ENCODE peak calls at places on chromosomes 2 and 18, in seven cellular contexts. Q, T, D, X, N, U and M are unnamed samples.

GRCh38 chr2:189709761-189710160 is 35.3 kb downstream of the ANKAR start:
- DNase-seq in T (no peak), N (no peak), D (no peak), U (no peak), X (no peak), Q (no peak), M (no peak)

GRCh38 chr2:67234443-67234842 is 162.7 kb upstream of the ETAA1 start:
- DNase-seq in X (peak; percentile 4), T (no peak), N (no peak), Q (peak; percentile 22), U (no peak), D (peak; percentile 79), M (peak; percentile 16)

GRCh38 chr2:238916875-238917590 is 69.1 kb downstream of the TWIST2 start:
- DNase-seq in N (no peak), U (no peak), X (no peak), D (no peak), T (no peak), Q (no peak), M (no peak)

GRCh38 chr2:151437630-151438029 is 27.9 kb downstream of the RIF1 start:
- DNase-seq in D (peak; percentile 55), X (peak; percentile 3), T (no peak), Q (peak; percentile 18), N (no peak), U (no peak), M (peak; percentile 32)

GRCh38 chr2:195495356-195495755 is 161.7 kb upstream of the SLC39A10 start:
- DNase-seq in N (no peak), X (no peak), T (no peak), Q (no peak), U (no peak), D (no peak), M (no peak)

GRCh38 chr2:239731998-239732665 is 293.0 kb downstream of the NDUFA10 start:
- DNase-seq in T (no peak), U (no peak), D (no peak), Q (no peak), N (no peak), X (no peak), M (no peak)

GRCh38 chr18:22694954-22695353 is 238.2 kb upstream of the RBBP8 start:
- DNase-seq in U (no peak), X (no peak), D (peak; percentile 94), N (no peak), T (no peak), Q (peak; percentile 57), M (peak; percentile 95)

GRCh38 chr18:25561923-25562322 is 210.0 kb upstream of the ZNF521 start:
- DNase-seq in D (peak; percentile 47), U (no peak), Q (peak; percentile 40), N (peak; percentile 26), X (peak; percentile 21), T (peak; percentile 44), M (peak; percentile 37)

GRCh38 chr2:222713007-222713406 is 41.5 kb downstream of the MOGAT1 start:
- DNase-seq in U (no peak), N (no peak), Q (no peak), T (no peak), D (no peak), X (no peak), M (no peak)

GRCh38 chr18:79962311-79962710 is 2.1 kb upstream of the HSBP1L1 start:
- DNase-seq in D (no peak), Q (peak; percentile 63), N (no peak), T (no peak), X (no peak), U (no peak), M (no peak)

GRCh38 chr18:47680488-47680887 is 250.0 kb downstream of the SMAD2 start:
- DNase-seq in N (no peak), U (no peak), D (no peak), T (no peak), Q (no peak), X (no peak), M (no peak)

GRCh38 chr18:35376393-35376741 is 770 bp downstream of the ZNF396 start:
- DNase-seq in D (no peak), Q (peak; percentile 29), N (peak; percentile 7), X (peak; percentile 82), T (peak; percentile 25), U (no peak), M (no peak)

GRCh38 chr2:189854956-189855355 is 70.7 kb downstream of the PMS1 start:
- DNase-seq in Q (no peak), D (peak; percentile 37), N (no peak), X (no peak), T (no peak), U (no peak), M (no peak)

GRCh38 chr2:239824051-239824694 is 201.0 kb downstream of the NDUFA10 start:
- DNase-seq in Q (peak; percentile 59), T (peak; percentile 45), D (no peak), N (no peak), U (peak; percentile 20), X (no peak), M (peak; percentile 89)

GRCh38 chr2:197673142-197673541 is 2.2 kb downstream of the RFTN2 start:
- DNase-seq in U (no peak), N (no peak), Q (no peak), D (no peak), T (no peak), X (no peak), M (no peak)

GRCh38 chr2:6881516-6881915 is 3.9 kb downstream of the RSAD2 start:
- DNase-seq in D (no peak), T (no peak), N (no peak), U (no peak), X (no peak), Q (no peak), M (no peak)

GRCh38 chr2:129492528-129492927 is 486.9 kb upstream of the RAB6C start:
- DNase-seq in Q (no peak), X (no peak), U (no peak), N (no peak), D (no peak), T (no peak), M (no peak)

GRCh38 chr2:94997981-94998920 is 27.3 kb upstream of the MAL start:
- DNase-seq in U (no peak), N (no peak), X (no peak), T (no peak), Q (peak; percentile 45), D (no peak), M (no peak)

GRCh38 chr2:157789933-157790511 is 86.1 kb downstream of the ACVR1 start:
- DNase-seq in X (no peak), U (no peak), N (no peak), T (no peak), D (peak; percentile 26), Q (no peak), M (no peak)

GRCh38 chr2:141311430-141311829 is 819.4 kb downstream of the LRP1B start:
- DNase-seq in Q (no peak), D (no peak), N (no peak), X (no peak), U (no peak), T (no peak), M (no peak)

GRCh38 chr2:3100386-3100785 is 277.2 kb downstream of the EIPR1 start:
- DNase-seq in D (no peak), X (peak; percentile 35), N (no peak), T (no peak), U (no peak), Q (no peak), M (no peak)

GRCh38 chr2:235868224-235868623 is 300.0 kb downstream of the GBX2 start:
- DNase-seq in N (no peak), Q (no peak), D (peak; percentile 36), T (no peak), X (no peak), U (no peak), M (no peak)

DNA sequence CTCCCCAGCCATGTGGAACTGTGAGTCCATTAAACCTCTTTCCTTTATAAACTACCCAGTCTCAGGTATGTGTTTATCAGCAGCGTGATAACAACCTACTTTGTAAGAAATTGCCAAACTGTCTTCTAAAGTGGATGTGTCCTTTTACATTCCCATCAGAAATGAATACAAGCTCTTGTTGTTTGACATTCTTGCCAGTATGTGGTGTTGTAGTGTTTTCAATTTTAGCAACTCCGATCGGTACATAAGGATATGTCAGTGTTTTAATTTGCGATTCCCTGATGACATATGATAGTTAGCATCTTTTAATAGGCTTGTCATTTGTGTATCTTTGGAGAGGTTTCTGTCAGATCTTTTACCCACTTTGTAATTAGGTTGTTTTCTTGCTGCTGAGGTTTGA is 1156.3 kb upstream of the CRIM1 start:
- DNase-seq in D (no peak), X (no peak), U (no peak), T (no peak), Q (no peak), N (no peak), M (peak; percentile 16)
- TF ChIP-seq CTCF in D (no peak), X (no peak), U (no peak), T (peak; percentile 32), Q (no peak), N (peak; percentile 31), M (no peak)

GRCh38 chr2:71224935-71225334 is 2.0 kb downstream of the PAIP2B start:
- DNase-seq in Q (no peak), N (no peak), T (no peak), X (no peak), D (no peak), U (no peak), M (no peak)

GRCh38 chr2:71224457-71224856 is 2.4 kb downstream of the PAIP2B start:
- DNase-seq in D (no peak), N (no peak), X (no peak), T (no peak), U (no peak), Q (no peak), M (no peak)

GRCh38 chr2:71226391-71226964 is 425 bp downstream of the PAIP2B start:
- DNase-seq in X (no peak), T (peak; percentile 30), U (no peak), Q (peak; percentile 6), D (no peak), N (peak; percentile 40), M (no peak)

GRCh38 chr2:71220743-71221142 is 6.2 kb downstream of the PAIP2B start:
- DNase-seq in T (no peak), U (no peak), D (no peak), Q (no peak), X (no peak), N (no peak), M (no peak)

GRCh38 chr2:71223767-71224333 is 3.1 kb downstream of the PAIP2B start:
- DNase-seq in X (peak; percentile 54), N (peak; percentile 54), Q (peak; percentile 66), U (no peak), T (peak; percentile 56), D (peak; percentile 36), M (peak; percentile 73)
- TF ChIP-seq CTCF in X (no peak), N (peak; percentile 62), Q (peak; percentile 33), U (no peak), T (no peak), D (peak; percentile 28), M (peak; percentile 46)

DNA sequence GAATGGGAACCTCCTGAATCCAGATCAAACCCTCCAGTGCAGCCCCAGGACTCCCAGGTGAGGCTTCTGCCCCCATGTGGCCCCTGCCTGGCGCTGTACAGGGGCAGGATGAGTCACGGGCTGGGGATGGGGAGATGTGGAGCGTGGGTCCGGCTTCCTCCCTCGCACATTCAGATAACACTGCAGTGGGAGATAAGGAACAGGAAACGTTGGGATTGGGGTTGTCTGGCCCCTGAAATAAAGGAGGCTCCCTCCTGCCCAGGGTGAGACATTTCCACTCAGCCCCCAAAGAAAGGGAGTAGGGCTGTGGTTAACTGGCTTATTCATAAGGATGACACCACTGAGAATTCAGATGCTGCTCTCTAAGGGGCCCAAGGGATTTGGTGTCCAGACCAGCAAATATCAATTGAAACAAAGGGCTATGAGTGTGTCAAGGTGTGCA is 30.7 kb downstream of the IGFBP5 start:
- DNase-seq in T (no peak), X (no peak), N (no peak), D (no peak), Q (peak; percentile 56), U (no peak), M (peak; percentile 49)
- TF ChIP-seq CTCF in T (no peak), X (no peak), N (no peak), D (peak; percentile 12), Q (no peak), U (no peak), M (no peak)

GRCh38 chr2:44920751-44921150 is 20.8 kb upstream of the SIX3 start:
- DNase-seq in U (no peak), N (no peak), X (no peak), D (no peak), Q (no peak), T (no peak), M (no peak)
- TF ChIP-seq CTCF in U (peak; percentile 38), N (no peak), X (no peak), D (no peak), Q (no peak), T (peak; percentile 40), M (no peak)